ENCODE peak calls at places on chromosomes 11 and 22, in eight cellular contexts. O, P, C, S, K, L, N and H are unnamed samples.

GRCh38 chr11:3827434-3828186 is 13.1 kb downstream of the RHOG start:
- DNase-seq in C (no peak), N (no peak), O (no peak), P (no peak), K (no peak), L (no peak), S (no peak), H (no peak)

GRCh38 chr11:11993814-11994213 is 14.6 kb downstream of the DKK3 start:
- DNase-seq in P (no peak), L (no peak), N (peak), K (no peak), O (peak), S (no peak), C (peak), H (no peak)

GRCh38 chr22:25170426-25170980 is 29.2 kb upstream of the CRYBB3 start:
- DNase-seq in C (no peak), O (no peak), L (no peak), N (no peak), P (no peak), K (no peak), S (no peak), H (no peak)

GRCh38 chr11:102293873-102294601 is 23.2 kb upstream of the BIRC3 start:
- DNase-seq in L (no peak), O (peak), C (peak), S (no peak), K (no peak), N (peak), P (peak), H (no peak)

GRCh38 chr11:116172156-116172555 is 600.6 kb downstream of the BUD13 start:
- DNase-seq in P (no peak), O (no peak), L (no peak), S (no peak), K (no peak), N (no peak), C (no peak), H (no peak)

GRCh38 chr11:2582958-2583604 is 116.7 kb downstream of the KCNQ1OT1 start:
- DNase-seq in P (no peak), K (peak), L (no peak), C (no peak), O (no peak), N (no peak), S (peak), H (peak)

GRCh38 chr11:37506516-37506915 is 908.5 kb upstream of the RAG2 start:
- DNase-seq in C (no peak), L (no peak), N (peak), K (no peak), O (no peak), P (no peak), S (no peak), H (no peak)

GRCh38 chr11:115872418-115872817 is 368.2 kb upstream of the CADM1 start:
- DNase-seq in K (no peak), C (no peak), N (no peak), P (peak), S (no peak), O (no peak), L (no peak), H (no peak)

GRCh38 chr11:57460017-57460755 is at the start of gene RTN4RL2:
- DNase-seq in C (peak), K (peak), O (no peak), N (peak), S (no peak), L (no peak), P (peak), H (peak)

GRCh38 chr11:86746509-86746908 is 53.8 kb upstream of the PRSS23 start:
- DNase-seq in L (no peak), P (no peak), K (no peak), O (no peak), C (no peak), N (no peak), S (no peak), H (no peak)

GRCh38 chr22:39577361-39577760 is 6.8 kb downstream of the CACNA1I start:
- DNase-seq in O (no peak), C (no peak), S (no peak), K (no peak), L (no peak), N (no peak), P (no peak), H (no peak)

GRCh38 chr11:1739576-1739975 is 10.8 kb downstream of the IFITM10 start:
- DNase-seq in K (no peak), L (no peak), N (no peak), C (no peak), O (no peak), P (no peak), S (no peak), H (no peak)

GRCh38 chr22:19811211-19811621 is 43.5 kb downstream of the GNB1L start:
- DNase-seq in K (no peak), N (no peak), O (no peak), L (no peak), S (no peak), C (no peak), P (no peak), H (no peak)

GRCh38 chr11:133403900-133404299 is 128.4 kb downstream of the OPCML start:
- DNase-seq in P (no peak), L (no peak), O (no peak), S (no peak), N (no peak), C (no peak), K (no peak), H (no peak)

GRCh38 chr11:2122907-2123627 is 16.1 kb downstream of the IGF2 start:
- DNase-seq in P (no peak), N (no peak), O (no peak), S (no peak), K (peak), C (no peak), L (no peak), H (no peak)

GRCh38 chr11:9756461-9756860 is 92.6 kb downstream of the SWAP70 start:
- DNase-seq in S (no peak), P (no peak), L (no peak), N (no peak), C (no peak), O (no peak), K (no peak), H (no peak)

GRCh38 chr11:64893194-64894069 is 15.0 kb upstream of the EHD1 start:
- DNase-seq in N (no peak), K (no peak), O (no peak), P (no peak), C (no peak), L (no peak), S (no peak), H (no peak)

GRCh38 chr11:38416141-38416540 is 1818.1 kb upstream of the RAG2 start:
- DNase-seq in N (no peak), P (no peak), K (no peak), O (no peak), C (no peak), L (no peak), S (no peak), H (no peak)

GRCh38 chr11:116879789-116880402 is 42.5 kb upstream of the APOA1 start:
- DNase-seq in P (peak), S (no peak), N (peak), O (peak), L (no peak), K (no peak), C (peak), H (no peak)

GRCh38 chr11:46461461-46461927 is 69.9 kb upstream of the CHRM4 start:
- DNase-seq in K (no peak), L (no peak), P (no peak), N (no peak), S (no peak), O (no peak), C (no peak), H (no peak)

GRCh38 chr11:95417832-95418231 is 186.8 kb upstream of the SESN3 start:
- DNase-seq in K (no peak), N (no peak), P (no peak), S (no peak), C (no peak), L (no peak), O (no peak), H (no peak)

GRCh38 chr11:64097468-64098317 is 62.0 kb downstream of the FLRT1 start:
- DNase-seq in S (no peak), C (no peak), P (no peak), O (no peak), N (no peak), K (no peak), L (no peak), H (no peak)

GRCh38 chr22:46764140-46764680 is 1.8 kb downstream of the TBC1D22A start:
- DNase-seq in P (no peak), C (no peak), N (no peak), L (no peak), O (no peak), K (no peak), S (no peak), H (no peak)
- TF ChIP-seq CTCF in P (no peak), C (no peak), N (no peak), L (no peak), O (no peak), K (no peak), S (no peak), H (no peak)

GRCh38 chr22:37058917-37059701 is 7.6 kb downstream of the KCTD17 start:
- DNase-seq in L (no peak), S (no peak), O (no peak), N (no peak), K (no peak), C (no peak), P (no peak), H (no peak)
- TF ChIP-seq CTCF in L (no peak), S (no peak), O (no peak), N (no peak), K (peak), C (no peak), P (no peak), H (no peak)

DNA sequence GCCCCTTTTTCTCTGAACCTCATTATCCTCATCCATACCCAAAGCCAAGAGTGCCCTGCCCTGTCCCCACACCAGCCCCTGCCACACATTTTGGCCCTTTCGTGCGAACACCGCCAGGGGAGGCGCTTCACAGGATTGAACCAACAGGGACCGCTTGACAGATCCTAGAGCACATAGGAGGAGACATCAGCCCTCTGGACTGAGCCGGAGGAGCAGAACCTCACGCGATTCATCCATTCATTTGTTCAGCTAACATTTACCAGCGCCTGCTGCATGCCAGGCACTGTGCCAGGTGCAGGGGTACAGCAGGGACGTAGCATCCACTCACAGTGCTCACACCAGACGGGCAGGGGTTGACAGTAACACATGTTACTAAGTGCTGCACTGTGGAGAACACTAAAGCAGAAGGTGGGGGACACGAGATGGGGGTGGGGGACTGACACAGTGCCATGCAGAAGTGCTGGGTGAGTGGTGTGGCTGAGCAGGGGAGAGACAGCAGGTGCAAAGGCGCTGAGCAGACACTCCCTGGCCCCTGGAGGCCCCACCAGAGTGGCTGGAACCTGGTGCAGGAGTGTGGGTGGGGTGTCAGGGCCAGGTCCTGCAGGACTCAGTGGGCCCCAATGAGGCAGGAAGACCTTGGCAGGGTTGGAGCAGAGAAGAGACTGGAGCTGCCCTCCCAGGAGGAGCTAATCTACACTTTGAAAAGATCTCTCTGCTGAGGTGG is 3.3 kb downstream of the GNAZ start:
- DNase-seq in L (no peak), N (no peak), P (no peak), O (no peak), S (no peak), C (no peak), K (peak), H (no peak)
- TF ChIP-seq CTCF in L (no peak), N (no peak), P (no peak), O (no peak), S (no peak), C (no peak), K (no peak), H (no peak)

GRCh38 chr22:48573766-48574165 is 1253.9 kb downstream of the BRD1 start:
- DNase-seq in C (no peak), O (no peak), P (no peak), K (peak), L (no peak), S (no peak), N (no peak), H (no peak)

GRCh38 chr22:48572951-48573350 is 1254.7 kb downstream of the BRD1 start:
- DNase-seq in C (no peak), O (no peak), L (no peak), N (no peak), S (no peak), P (no peak), K (peak), H (no peak)

GRCh38 chr22:48575567-48576332 is 1251.9 kb downstream of the BRD1 start:
- DNase-seq in L (no peak), K (peak), N (no peak), C (peak), P (no peak), S (no peak), O (no peak), H (no peak)

GRCh38 chr22:48576333-48577013 is 1251.2 kb downstream of the BRD1 start:
- DNase-seq in C (peak), S (no peak), K (peak), P (no peak), L (no peak), N (no peak), O (peak), H (peak)

DNA sequence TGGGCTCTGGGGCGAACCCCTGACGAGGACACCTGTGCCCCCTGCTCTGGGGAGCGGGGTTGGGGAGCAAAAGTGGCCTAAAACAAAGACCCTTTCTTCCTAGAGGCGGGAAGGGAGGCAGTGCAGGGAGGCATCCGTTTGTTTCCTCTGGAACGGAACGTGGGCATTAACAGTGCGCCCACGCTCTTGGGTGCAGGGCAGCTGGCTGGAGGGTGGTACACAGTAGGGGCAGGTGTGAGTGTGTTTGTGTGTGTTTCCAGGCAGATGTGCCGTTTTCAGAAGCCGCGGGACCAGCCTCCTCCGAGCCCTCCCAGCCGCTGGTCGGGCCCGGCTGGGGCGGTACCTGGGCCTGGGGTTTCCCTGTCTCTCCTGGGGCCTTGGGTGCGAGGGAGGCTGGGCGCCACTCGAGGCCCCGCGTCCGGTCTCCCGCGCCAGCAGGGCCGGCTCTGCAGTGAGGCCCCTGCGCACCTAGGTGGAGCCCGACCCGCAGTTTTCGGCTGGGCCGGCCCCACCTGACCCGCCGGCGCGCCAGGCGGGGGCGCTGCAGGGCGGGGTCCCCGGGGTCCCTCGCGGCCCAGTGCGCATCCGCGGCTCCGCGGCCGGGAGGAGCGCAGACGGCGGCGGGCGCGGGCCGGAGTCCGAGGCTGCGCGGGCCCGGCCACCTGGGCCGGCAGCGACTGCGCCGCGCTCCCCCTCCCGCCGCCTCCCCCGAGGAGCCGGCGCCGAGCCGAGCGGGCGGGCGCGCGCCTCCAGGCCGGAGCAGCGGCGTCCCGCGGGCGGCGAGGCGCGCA is 1252.7 kb downstream of the BRD1 start:
- DNase-seq in O (peak), C (peak), P (peak), L (no peak), S (no peak), K (peak), N (no peak), H (peak)
- TF ChIP-seq CTCF in O (peak), C (peak), P (no peak), L (no peak), S (peak), K (peak), N (no peak), H (peak)

GRCh38 chr11:92226331-92227232 is 2.0 kb downstream of the FAT3 start:
- DNase-seq in N (no peak), S (no peak), L (no peak), C (peak), P (no peak), O (no peak), K (peak), H (peak)

GRCh38 chr11:92227233-92227593 is 2.6 kb downstream of the FAT3 start:
- DNase-seq in S (no peak), O (no peak), P (no peak), L (no peak), K (peak), C (peak), N (no peak), H (no peak)

GRCh38 chr11:92224394-92225205 is at the start of gene FAT3:
- DNase-seq in L (no peak), O (no peak), K (peak), N (peak), S (no peak), C (peak), P (no peak), H (peak)

GRCh38 chr11:92225206-92225562 is 566 bp downstream of the FAT3 start:
- DNase-seq in N (no peak), L (no peak), P (no peak), C (peak), K (peak), S (peak), O (no peak), H (no peak)

GRCh38 chr11:92225563-92226308 is 1.1 kb downstream of the FAT3 start:
- DNase-seq in N (no peak), P (no peak), K (peak), C (peak), S (peak), O (peak), L (no peak), H (peak)
- TF ChIP-seq CTCF in N (no peak), P (no peak), K (no peak), C (no peak), S (no peak), O (no peak), L (no peak), H (peak)

DNA sequence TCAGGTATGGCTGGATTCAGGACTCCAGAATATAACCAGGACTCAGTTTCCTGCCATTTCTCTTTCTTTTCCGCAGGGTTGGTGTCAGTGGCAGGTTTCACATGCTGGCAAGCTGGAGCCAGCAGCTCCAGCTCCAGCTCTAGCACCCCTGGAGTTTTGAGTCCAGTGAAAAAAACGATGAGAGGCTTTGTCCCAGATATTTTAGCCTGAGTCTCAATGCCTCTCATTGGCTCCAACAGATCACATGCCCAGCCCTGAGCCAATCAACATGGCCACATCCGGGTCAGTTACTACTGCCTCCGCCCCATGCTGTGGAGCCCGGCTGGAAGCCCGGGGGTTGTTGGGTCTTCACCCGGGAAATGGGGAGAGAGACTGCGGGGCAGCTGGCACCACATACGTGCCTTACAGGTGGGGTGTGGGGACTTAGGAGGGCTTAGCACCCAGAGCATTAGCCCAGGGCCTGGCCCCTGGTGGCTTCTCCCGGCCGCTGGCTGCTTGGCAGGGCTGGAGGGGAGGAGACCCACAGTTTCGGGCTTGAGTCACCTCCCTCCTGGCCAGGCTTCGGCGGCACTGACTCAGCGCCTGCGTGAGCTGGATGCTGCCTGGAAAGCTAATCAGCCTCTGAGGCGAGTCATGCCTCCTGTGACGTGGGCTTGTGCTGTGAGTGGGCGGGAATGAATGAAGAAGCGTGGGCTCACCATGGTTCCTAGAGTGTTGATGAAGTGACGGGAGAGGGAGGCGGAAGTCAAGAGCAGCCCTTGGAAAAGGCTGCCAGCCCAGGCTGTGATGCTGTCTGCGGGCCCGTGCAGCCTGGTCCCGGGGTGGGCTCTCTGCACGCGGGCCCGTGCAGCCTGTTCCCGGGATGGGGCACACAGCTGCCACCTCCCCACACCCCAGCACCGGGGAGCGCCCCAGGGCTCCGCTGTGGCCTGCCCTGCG is 15.3 kb upstream of the MRTFA start:
- DNase-seq in C (peak), L (peak), S (peak), N (peak), O (peak), K (no peak), P (peak), H (peak)
- TF ChIP-seq CTCF in C (no peak), L (no peak), S (peak), N (no peak), O (no peak), K (no peak), P (no peak), H (no peak)